ENCODE peak calls at places on chromosomes 7 and 10, in nine cellular contexts. One of them, this sample, is unnamed.

GRCh38 chr7:28405662-28406061 is 6.7 kb upstream of the CREB5 start:
- DNase-seq in prostate gland: no peak
- DNase-seq in NCI-H510A treated with DMSO at 0.1 percent for 48 hours: no peak
- DNase-seq in GM13977: peak
- DNase-seq in lower leg skin: no peak
- DNase-seq in DMS79: no peak
- DNase-seq in astrocyte of the spinal cord: peak
- DNase-seq in SW480: peak
- DNase-seq in EH: peak
- DNase-seq in this sample: no peak

GRCh38 chr7:351256-351655 is 61.3 kb downstream of the FOXL3 start:
- DNase-seq in prostate gland: no peak
- DNase-seq in NCI-H510A treated with DMSO at 0.1 percent for 48 hours: no peak
- DNase-seq in GM13977: no peak
- DNase-seq in lower leg skin: no peak
- DNase-seq in DMS79: no peak
- DNase-seq in astrocyte of the spinal cord: no peak
- DNase-seq in SW480: no peak
- DNase-seq in EH: no peak
- DNase-seq in this sample: no peak

GRCh38 chr10:131277278-131277677 is 34.2 kb downstream of the TCERG1L start:
- DNase-seq in prostate gland: no peak
- DNase-seq in NCI-H510A treated with DMSO at 0.1 percent for 48 hours: no peak
- DNase-seq in GM13977: no peak
- DNase-seq in lower leg skin: peak
- DNase-seq in DMS79: no peak
- DNase-seq in astrocyte of the spinal cord: no peak
- DNase-seq in SW480: no peak
- DNase-seq in EH: no peak
- DNase-seq in this sample: no peak

GRCh38 chr7:90821961-90822620 is 226.0 kb downstream of the CDK14 start:
- DNase-seq in prostate gland: no peak
- DNase-seq in NCI-H510A treated with DMSO at 0.1 percent for 48 hours: no peak
- DNase-seq in GM13977: no peak
- DNase-seq in lower leg skin: no peak
- DNase-seq in DMS79: no peak
- DNase-seq in astrocyte of the spinal cord: no peak
- DNase-seq in SW480: no peak
- DNase-seq in EH: no peak
- DNase-seq in this sample: no peak

GRCh38 chr10:133127291-133128125 is 32.5 kb upstream of the KNDC1 start:
- DNase-seq in prostate gland: no peak
- DNase-seq in NCI-H510A treated with DMSO at 0.1 percent for 48 hours: no peak
- DNase-seq in GM13977: peak
- DNase-seq in lower leg skin: no peak
- DNase-seq in DMS79: no peak
- DNase-seq in astrocyte of the spinal cord: no peak
- DNase-seq in SW480: no peak
- DNase-seq in EH: no peak
- DNase-seq in this sample: no peak

GRCh38 chr10:16777473-16778370 is 39.5 kb downstream of the RSU1 start:
- DNase-seq in prostate gland: no peak
- DNase-seq in NCI-H510A treated with DMSO at 0.1 percent for 48 hours: peak
- DNase-seq in GM13977: peak
- DNase-seq in lower leg skin: no peak
- DNase-seq in DMS79: no peak
- DNase-seq in astrocyte of the spinal cord: peak
- DNase-seq in SW480: peak
- DNase-seq in EH: peak
- DNase-seq in this sample: no peak

GRCh38 chr10:119522747-119523426 is 19.6 kb downstream of the RGS10 start:
- DNase-seq in prostate gland: no peak
- DNase-seq in NCI-H510A treated with DMSO at 0.1 percent for 48 hours: no peak
- DNase-seq in GM13977: no peak
- DNase-seq in lower leg skin: no peak
- DNase-seq in DMS79: no peak
- DNase-seq in astrocyte of the spinal cord: no peak
- DNase-seq in SW480: no peak
- DNase-seq in EH: no peak
- DNase-seq in this sample: no peak

GRCh38 chr7:12403287-12404181 is at the start of gene VWDE:
- DNase-seq in prostate gland: peak
- DNase-seq in NCI-H510A treated with DMSO at 0.1 percent for 48 hours: peak
- DNase-seq in GM13977: peak
- DNase-seq in lower leg skin: no peak
- DNase-seq in DMS79: no peak
- DNase-seq in astrocyte of the spinal cord: peak
- DNase-seq in SW480: peak
- DNase-seq in EH: no peak
- DNase-seq in this sample: peak

GRCh38 chr7:78020131-78020873 is 221.7 kb downstream of the PHTF2 start:
- DNase-seq in prostate gland: peak
- DNase-seq in NCI-H510A treated with DMSO at 0.1 percent for 48 hours: peak
- DNase-seq in GM13977: peak
- DNase-seq in lower leg skin: peak
- DNase-seq in DMS79: peak
- DNase-seq in astrocyte of the spinal cord: peak
- DNase-seq in SW480: peak
- DNase-seq in EH: peak
- DNase-seq in this sample: no peak

GRCh38 chr10:124394583-124394982 is 24.1 kb downstream of the OAT start:
- DNase-seq in prostate gland: no peak
- DNase-seq in NCI-H510A treated with DMSO at 0.1 percent for 48 hours: no peak
- DNase-seq in GM13977: no peak
- DNase-seq in lower leg skin: no peak
- DNase-seq in DMS79: no peak
- DNase-seq in astrocyte of the spinal cord: no peak
- DNase-seq in SW480: no peak
- DNase-seq in EH: peak
- DNase-seq in this sample: no peak

GRCh38 chr10:98916751-98917150 is 318.9 kb downstream of the HPSE2 start:
- DNase-seq in prostate gland: no peak
- DNase-seq in NCI-H510A treated with DMSO at 0.1 percent for 48 hours: no peak
- DNase-seq in GM13977: no peak
- DNase-seq in lower leg skin: no peak
- DNase-seq in DMS79: no peak
- DNase-seq in astrocyte of the spinal cord: no peak
- DNase-seq in SW480: peak
- DNase-seq in EH: peak
- DNase-seq in this sample: no peak

GRCh38 chr7:35736725-35737124 is 41.8 kb upstream of the HERPUD2 start:
- DNase-seq in prostate gland: no peak
- DNase-seq in NCI-H510A treated with DMSO at 0.1 percent for 48 hours: no peak
- DNase-seq in GM13977: no peak
- DNase-seq in lower leg skin: no peak
- DNase-seq in DMS79: no peak
- DNase-seq in astrocyte of the spinal cord: no peak
- DNase-seq in SW480: no peak
- DNase-seq in EH: no peak
- DNase-seq in this sample: no peak

GRCh38 chr10:35126062-35126529 is 550 bp upstream of the CREM start:
- DNase-seq in prostate gland: no peak
- DNase-seq in NCI-H510A treated with DMSO at 0.1 percent for 48 hours: no peak
- DNase-seq in GM13977: no peak
- DNase-seq in lower leg skin: no peak
- DNase-seq in DMS79: no peak
- DNase-seq in astrocyte of the spinal cord: no peak
- DNase-seq in SW480: no peak
- DNase-seq in EH: no peak
- DNase-seq in this sample: no peak

GRCh38 chr7:98568891-98569290 is 48.2 kb upstream of the NPTX2 start:
- DNase-seq in prostate gland: no peak
- DNase-seq in NCI-H510A treated with DMSO at 0.1 percent for 48 hours: no peak
- DNase-seq in GM13977: no peak
- DNase-seq in lower leg skin: no peak
- DNase-seq in DMS79: peak
- DNase-seq in astrocyte of the spinal cord: no peak
- DNase-seq in SW480: no peak
- DNase-seq in EH: no peak
- DNase-seq in this sample: no peak

GRCh38 chr10:3785849-3786290 is 861 bp upstream of the KLF6 start:
- DNase-seq in prostate gland: no peak
- DNase-seq in NCI-H510A treated with DMSO at 0.1 percent for 48 hours: no peak
- DNase-seq in GM13977: peak
- DNase-seq in lower leg skin: no peak
- DNase-seq in DMS79: no peak
- DNase-seq in astrocyte of the spinal cord: peak
- DNase-seq in SW480: peak
- DNase-seq in EH: peak
- DNase-seq in this sample: no peak

GRCh38 chr10:35353399-35353798 is 17.1 kb downstream of the CCNY start:
- DNase-seq in prostate gland: no peak
- DNase-seq in NCI-H510A treated with DMSO at 0.1 percent for 48 hours: no peak
- DNase-seq in GM13977: no peak
- DNase-seq in lower leg skin: no peak
- DNase-seq in DMS79: no peak
- DNase-seq in astrocyte of the spinal cord: no peak
- DNase-seq in SW480: no peak
- DNase-seq in EH: no peak
- DNase-seq in this sample: no peak

GRCh38 chr10:1257226-1257625 is 201.0 kb downstream of the WDR37 start:
- DNase-seq in prostate gland: no peak
- DNase-seq in NCI-H510A treated with DMSO at 0.1 percent for 48 hours: no peak
- DNase-seq in GM13977: no peak
- DNase-seq in lower leg skin: no peak
- DNase-seq in DMS79: no peak
- DNase-seq in astrocyte of the spinal cord: no peak
- DNase-seq in SW480: no peak
- DNase-seq in EH: no peak
- DNase-seq in this sample: no peak

GRCh38 chr7:41222704-41223103 is 480.2 kb downstream of the INHBA start:
- DNase-seq in prostate gland: no peak
- DNase-seq in NCI-H510A treated with DMSO at 0.1 percent for 48 hours: no peak
- DNase-seq in GM13977: no peak
- DNase-seq in lower leg skin: no peak
- DNase-seq in DMS79: no peak
- DNase-seq in astrocyte of the spinal cord: peak
- DNase-seq in SW480: no peak
- DNase-seq in EH: peak
- DNase-seq in this sample: no peak

GRCh38 chr10:79038841-79039201 is 29.9 kb upstream of the ZMIZ1 start:
- DNase-seq in prostate gland: no peak
- DNase-seq in NCI-H510A treated with DMSO at 0.1 percent for 48 hours: peak
- DNase-seq in GM13977: no peak
- DNase-seq in lower leg skin: no peak
- DNase-seq in DMS79: peak
- DNase-seq in astrocyte of the spinal cord: peak
- DNase-seq in SW480: peak
- DNase-seq in EH: peak
- DNase-seq in this sample: peak

GRCh38 chr7:94154182-94154581 is 150.0 kb upstream of the BET1 start:
- DNase-seq in prostate gland: no peak
- DNase-seq in NCI-H510A treated with DMSO at 0.1 percent for 48 hours: no peak
- DNase-seq in GM13977: no peak
- DNase-seq in lower leg skin: no peak
- DNase-seq in DMS79: no peak
- DNase-seq in astrocyte of the spinal cord: no peak
- DNase-seq in SW480: no peak
- DNase-seq in EH: no peak
- DNase-seq in this sample: no peak